ENCODE peak calls at places on chromosomes 4 and X, in seven cellular contexts. One of them, this sample, is unnamed.

GRCh38 chr4:182729527-182729926 is 187.7 kb downstream of the DCTD start:
- DNase-seq in hepatocyte: no peak
- DNase-seq in uterus: no peak
- DNase-seq in body of pancreas: no peak
- DNase-seq in fibroblast of lung: no peak
- DNase-seq in upper lobe of left lung: no peak
- DNase-seq in adrenal gland: no peak
- DNase-seq in this sample: no peak

GRCh38 chr4:56656346-56656643 is 24.8 kb downstream of the HOPX start:
- DNase-seq in fibroblast of lung: peak
- DNase-seq in upper lobe of left lung: peak
- DNase-seq in uterus: no peak
- DNase-seq in body of pancreas: no peak
- DNase-seq in hepatocyte: peak
- DNase-seq in adrenal gland: no peak
- DNase-seq in this sample: no peak

GRCh38 chr4:17494258-17494657 is 17.6 kb downstream of the QDPR start:
- DNase-seq in fibroblast of lung: peak
- DNase-seq in body of pancreas: no peak
- DNase-seq in uterus: peak
- DNase-seq in hepatocyte: peak
- DNase-seq in adrenal gland: peak
- DNase-seq in upper lobe of left lung: no peak
- DNase-seq in this sample: peak

GRCh38 chr4:11376571-11376970 is 52.1 kb downstream of the HS3ST1 start:
- DNase-seq in body of pancreas: no peak
- DNase-seq in hepatocyte: no peak
- DNase-seq in fibroblast of lung: no peak
- DNase-seq in upper lobe of left lung: no peak
- DNase-seq in adrenal gland: no peak
- DNase-seq in uterus: no peak
- DNase-seq in this sample: no peak

GRCh38 chrX:19515615-19516105 is 352 bp upstream of the MAP3K15 start:
- DNase-seq in hepatocyte: no peak
- DNase-seq in fibroblast of lung: no peak
- DNase-seq in body of pancreas: no peak
- DNase-seq in uterus: no peak
- DNase-seq in upper lobe of left lung: no peak
- DNase-seq in adrenal gland: peak
- DNase-seq in this sample: no peak

GRCh38 chr4:8390604-8391003 is 49.9 kb downstream of the ACOX3 start:
- DNase-seq in adrenal gland: no peak
- DNase-seq in body of pancreas: no peak
- DNase-seq in hepatocyte: no peak
- DNase-seq in fibroblast of lung: no peak
- DNase-seq in uterus: no peak
- DNase-seq in upper lobe of left lung: no peak
- DNase-seq in this sample: no peak

GRCh38 chr4:19807505-19807904 is 444.2 kb upstream of the SLIT2 start:
- DNase-seq in body of pancreas: no peak
- DNase-seq in adrenal gland: no peak
- DNase-seq in uterus: no peak
- DNase-seq in upper lobe of left lung: no peak
- DNase-seq in fibroblast of lung: peak
- DNase-seq in hepatocyte: peak
- DNase-seq in this sample: peak

GRCh38 chr4:94741304-94741703 is 16.5 kb upstream of the BMPR1B start:
- DNase-seq in hepatocyte: no peak
- DNase-seq in body of pancreas: no peak
- DNase-seq in adrenal gland: no peak
- DNase-seq in fibroblast of lung: peak
- DNase-seq in uterus: no peak
- DNase-seq in upper lobe of left lung: no peak
- DNase-seq in this sample: no peak

GRCh38 chrX:7068939-7069367 is 78.6 kb upstream of the STS start:
- DNase-seq in uterus: no peak
- DNase-seq in upper lobe of left lung: no peak
- DNase-seq in adrenal gland: peak
- DNase-seq in fibroblast of lung: no peak
- DNase-seq in body of pancreas: no peak
- DNase-seq in hepatocyte: no peak
- DNase-seq in this sample: no peak

GRCh38 chr4:76535603-76536380 is 100.8 kb downstream of the SHROOM3 start:
- DNase-seq in uterus: no peak
- DNase-seq in adrenal gland: no peak
- DNase-seq in upper lobe of left lung: no peak
- DNase-seq in fibroblast of lung: peak
- DNase-seq in hepatocyte: no peak
- DNase-seq in body of pancreas: no peak
- DNase-seq in this sample: no peak

DNA sequence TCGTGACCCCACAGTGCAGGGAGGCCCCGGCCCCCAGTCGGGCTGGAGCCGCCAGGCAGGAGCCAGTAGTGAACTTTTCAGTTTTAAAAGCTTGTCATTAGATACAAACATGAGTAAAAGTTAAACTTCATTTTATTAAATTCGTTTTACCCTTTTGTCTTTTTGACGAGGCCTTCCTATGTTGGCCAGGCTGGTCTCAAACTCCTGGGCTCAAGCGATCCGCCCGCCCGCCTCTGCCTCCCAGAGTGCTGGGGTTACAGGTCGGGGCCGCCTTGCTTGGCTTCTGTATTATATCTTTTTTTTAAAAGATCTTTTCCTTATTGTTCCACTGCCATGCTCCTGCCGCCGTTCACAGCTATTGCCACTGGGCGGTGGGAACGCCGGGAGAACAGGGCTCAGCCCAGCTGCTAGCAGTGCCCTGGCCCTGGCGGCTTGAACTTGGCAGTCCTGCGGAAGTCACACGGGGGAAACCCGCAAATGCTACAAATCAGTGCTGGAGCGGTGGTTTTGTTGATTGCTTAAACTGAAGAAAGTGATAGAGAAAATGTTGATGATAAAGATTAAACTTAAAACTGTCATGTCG is 968 bp upstream of the NELFA start:
- DNase-seq in body of pancreas: peak
- DNase-seq in uterus: no peak
- DNase-seq in hepatocyte: peak
- DNase-seq in fibroblast of lung: peak
- DNase-seq in upper lobe of left lung: peak
- DNase-seq in adrenal gland: peak
- DNase-seq in this sample: peak
- H3K27ac ChIP-seq in body of pancreas: peak
- H3K27ac ChIP-seq in uterus: peak
- H3K27ac ChIP-seq in hepatocyte: peak
- H3K27ac ChIP-seq in fibroblast of lung: peak
- H3K27ac ChIP-seq in upper lobe of left lung: peak
- H3K27ac ChIP-seq in adrenal gland: peak
- H3K27ac ChIP-seq in this sample: peak

GRCh38 chr4:184706453-184706852 is 27.4 kb downstream of the CENPU start:
- DNase-seq in body of pancreas: no peak
- DNase-seq in adrenal gland: no peak
- DNase-seq in uterus: no peak
- DNase-seq in hepatocyte: no peak
- DNase-seq in fibroblast of lung: no peak
- DNase-seq in upper lobe of left lung: no peak
- DNase-seq in this sample: no peak

GRCh38 chr4:184699941-184700340 is 34.0 kb downstream of the CENPU start:
- DNase-seq in hepatocyte: no peak
- DNase-seq in adrenal gland: no peak
- DNase-seq in uterus: no peak
- DNase-seq in fibroblast of lung: no peak
- DNase-seq in upper lobe of left lung: no peak
- DNase-seq in body of pancreas: no peak
- DNase-seq in this sample: no peak

DNA sequence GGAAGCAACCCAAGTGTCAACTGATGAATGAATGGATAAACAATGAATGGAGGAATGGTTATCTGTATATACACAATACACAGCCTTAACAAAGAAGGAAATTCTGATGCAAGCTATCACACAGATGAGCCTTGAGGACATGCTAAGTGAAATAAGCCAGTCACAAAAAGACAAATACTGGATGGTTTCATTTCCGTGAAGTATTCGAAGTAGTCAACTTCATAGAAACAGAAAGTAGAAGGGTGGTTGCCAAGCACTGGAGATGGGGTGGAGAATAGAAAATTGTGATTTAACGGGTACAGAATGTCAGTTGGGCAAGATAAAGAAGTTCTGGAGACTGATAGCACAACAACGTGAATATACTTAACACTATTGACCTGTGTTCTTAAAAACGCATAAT is 28.2 kb downstream of the CENPU start:
- DNase-seq in adrenal gland: no peak
- DNase-seq in body of pancreas: no peak
- DNase-seq in hepatocyte: no peak
- DNase-seq in upper lobe of left lung: no peak
- DNase-seq in uterus: no peak
- DNase-seq in fibroblast of lung: no peak
- DNase-seq in this sample: no peak
- TF ChIP-seq CTCF in adrenal gland: no peak
- TF ChIP-seq CTCF in body of pancreas: no peak
- TF ChIP-seq CTCF in hepatocyte: no peak
- TF ChIP-seq CTCF in upper lobe of left lung: no peak
- TF ChIP-seq CTCF in uterus: no peak
- TF ChIP-seq CTCF in fibroblast of lung: no peak
- TF ChIP-seq CTCF in this sample: no peak

GRCh38 chr4:88822034-88822433 is 124.4 kb upstream of the NAP1L5 start:
- DNase-seq in fibroblast of lung: no peak
- DNase-seq in body of pancreas: no peak
- DNase-seq in adrenal gland: no peak
- DNase-seq in upper lobe of left lung: no peak
- DNase-seq in hepatocyte: no peak
- DNase-seq in uterus: no peak
- DNase-seq in this sample: no peak
- H3K27ac ChIP-seq in fibroblast of lung: peak
- H3K27ac ChIP-seq in body of pancreas: peak
- H3K27ac ChIP-seq in adrenal gland: peak
- H3K27ac ChIP-seq in upper lobe of left lung: peak
- H3K27ac ChIP-seq in hepatocyte: peak
- H3K27ac ChIP-seq in uterus: peak
- H3K27ac ChIP-seq in this sample: no peak

GRCh38 chr4:143441678-143442077 is 71.8 kb upstream of the SMARCA5 start:
- DNase-seq in fibroblast of lung: peak
- DNase-seq in upper lobe of left lung: no peak
- DNase-seq in hepatocyte: no peak
- DNase-seq in uterus: no peak
- DNase-seq in body of pancreas: no peak
- DNase-seq in adrenal gland: no peak
- DNase-seq in this sample: no peak
- TF ChIP-seq CTCF in fibroblast of lung: peak
- TF ChIP-seq CTCF in upper lobe of left lung: no peak
- TF ChIP-seq CTCF in hepatocyte: no peak
- TF ChIP-seq CTCF in uterus: no peak
- TF ChIP-seq CTCF in body of pancreas: no peak
- TF ChIP-seq CTCF in adrenal gland: no peak
- TF ChIP-seq CTCF in this sample: no peak

DNA sequence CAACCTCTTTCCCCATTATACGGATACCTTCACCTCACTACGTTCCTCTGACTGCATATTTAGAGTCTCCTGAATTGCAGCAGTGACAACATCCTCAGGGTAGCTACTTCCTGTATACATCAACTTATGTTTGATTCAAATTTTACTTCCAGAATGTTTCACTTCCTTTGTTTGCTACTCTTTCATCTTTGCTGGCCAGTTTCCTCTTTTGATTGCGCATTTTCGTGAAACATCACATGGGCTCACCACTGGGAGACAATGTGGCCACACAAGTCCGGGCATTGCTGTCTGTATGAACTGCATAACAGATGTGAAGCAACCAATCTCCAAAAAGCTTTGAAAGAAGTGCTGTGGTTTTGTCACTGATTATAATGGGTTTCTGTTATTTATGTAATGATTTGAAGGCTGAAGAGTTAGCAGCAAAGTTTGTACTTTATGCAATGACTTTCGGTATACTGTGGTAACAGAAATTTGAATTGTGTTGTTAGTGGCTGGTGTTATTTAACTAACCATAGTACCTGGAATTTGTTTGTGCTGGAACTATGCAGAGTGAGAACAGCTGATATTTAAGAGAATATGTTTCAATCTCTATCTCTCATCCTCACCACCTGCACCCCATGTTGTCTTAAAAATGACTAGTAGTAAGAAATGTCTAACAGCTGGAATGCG is 7.4 kb downstream of the SNCA start:
- DNase-seq in hepatocyte: no peak
- DNase-seq in fibroblast of lung: peak
- DNase-seq in uterus: no peak
- DNase-seq in adrenal gland: peak
- DNase-seq in body of pancreas: peak
- DNase-seq in upper lobe of left lung: peak
- DNase-seq in this sample: no peak
- H3K27ac ChIP-seq in hepatocyte: no peak
- H3K27ac ChIP-seq in fibroblast of lung: no peak
- H3K27ac ChIP-seq in uterus: no peak
- H3K27ac ChIP-seq in adrenal gland: no peak
- H3K27ac ChIP-seq in body of pancreas: peak
- H3K27ac ChIP-seq in upper lobe of left lung: no peak
- H3K27ac ChIP-seq in this sample: no peak

GRCh38 chr4:123994917-123995316 is 598.3 kb downstream of the SPRY1 start:
- DNase-seq in upper lobe of left lung: no peak
- DNase-seq in body of pancreas: no peak
- DNase-seq in hepatocyte: no peak
- DNase-seq in uterus: no peak
- DNase-seq in fibroblast of lung: no peak
- DNase-seq in adrenal gland: no peak
- DNase-seq in this sample: no peak
- TF ChIP-seq CTCF in upper lobe of left lung: no peak
- TF ChIP-seq CTCF in body of pancreas: no peak
- TF ChIP-seq CTCF in hepatocyte: no peak
- TF ChIP-seq CTCF in uterus: no peak
- TF ChIP-seq CTCF in fibroblast of lung: no peak
- TF ChIP-seq CTCF in adrenal gland: peak
- TF ChIP-seq CTCF in this sample: no peak

GRCh38 chr4:48668254-48669017 is 111.6 kb downstream of the FRYL start:
- DNase-seq in hepatocyte: peak
- DNase-seq in uterus: no peak
- DNase-seq in adrenal gland: no peak
- DNase-seq in body of pancreas: no peak
- DNase-seq in fibroblast of lung: no peak
- DNase-seq in upper lobe of left lung: no peak
- DNase-seq in this sample: peak
- H3K27ac ChIP-seq in hepatocyte: peak
- H3K27ac ChIP-seq in uterus: no peak
- H3K27ac ChIP-seq in adrenal gland: no peak
- H3K27ac ChIP-seq in body of pancreas: no peak
- H3K27ac ChIP-seq in fibroblast of lung: no peak
- H3K27ac ChIP-seq in upper lobe of left lung: no peak
- H3K27ac ChIP-seq in this sample: no peak